ENCODE peak calls at places on chromosomes 5 and 9, in six cellular contexts. J, L, B, O, M and X are unnamed samples.

GRCh38 chr9:15400281-15400941 is 22.3 kb upstream of the SNAPC3 start:
- DNase-seq in J (no peak), L (no peak), B (peak; percentile 18), O (no peak), M (no peak), X (no peak)

GRCh38 chr5:25362799-25363198 is 718.0 kb upstream of the CDH10 start:
- DNase-seq in J (no peak), L (no peak), B (no peak), O (no peak), M (no peak), X (no peak)

GRCh38 chr5:141475625-141476131 is at the start of gene PCDHGC3:
- DNase-seq in J (peak; percentile 92), L (peak; percentile 94), B (peak; percentile 87), O (peak; percentile 92), M (peak; percentile 70), X (peak; percentile 95)

GRCh38 chr5:52786937-52787599 is 648 bp upstream of the ITGA1 start:
- DNase-seq in J (peak; percentile 56), L (no peak), B (peak; percentile 84), O (no peak), M (no peak), X (peak; percentile 56)

GRCh38 chr5:110053205-110053604 is 363.5 kb downstream of the MAN2A1 start:
- DNase-seq in J (no peak), L (no peak), B (no peak), O (no peak), M (no peak), X (no peak)

GRCh38 chr5:175658299-175659145 is 651 bp downstream of the HRH2 start:
- DNase-seq in J (no peak), L (no peak), B (no peak), O (no peak), M (no peak), X (peak; percentile 63)

GRCh38 chr5:138978085-138978484 is 103.0 kb upstream of the LRRTM2 start:
- DNase-seq in J (no peak), L (no peak), B (no peak), O (no peak), M (no peak), X (no peak)

GRCh38 chr5:72234265-72234700 is 85.8 kb downstream of the MRPS27 start:
- DNase-seq in J (no peak), L (no peak), B (peak; percentile 44), O (no peak), M (no peak), X (peak; percentile 43)

GRCh38 chr9:5449521-5450359 is 602 bp upstream of the CD274 start:
- DNase-seq in J (no peak), L (no peak), B (no peak), O (no peak), M (no peak), X (no peak)

GRCh38 chr5:140563554-140563953 is 844 bp downstream of the APBB3 start:
- DNase-seq in J (peak; percentile 43), L (no peak), B (no peak), O (no peak), M (no peak), X (no peak)

GRCh38 chr9:125593581-125593980 is 113.4 kb downstream of the MAPKAP1 start:
- DNase-seq in J (no peak), L (no peak), B (no peak), O (no peak), M (no peak), X (no peak)

GRCh38 chr9:96858670-96859069 is 4.4 kb upstream of the ZNF782 start:
- DNase-seq in J (no peak), L (no peak), B (peak; percentile 67), O (no peak), M (no peak), X (no peak)

GRCh38 chr5:61313960-61314681 is 17.9 kb upstream of the ZSWIM6 start:
- DNase-seq in J (no peak), L (no peak), B (no peak), O (no peak), M (no peak), X (no peak)

GRCh38 chr5:83029912-83030311 is 47.3 kb downstream of the TMEM167A start:
- DNase-seq in J (no peak), L (no peak), B (peak; percentile 71), O (no peak), M (no peak), X (no peak)

GRCh38 chr9:34546834-34547827 is 24.3 kb upstream of the ENHO start:
- DNase-seq in J (peak; percentile 32), L (peak; percentile 56), B (peak; percentile 47), O (no peak), M (peak; percentile 84), X (peak; percentile 91)

DNA sequence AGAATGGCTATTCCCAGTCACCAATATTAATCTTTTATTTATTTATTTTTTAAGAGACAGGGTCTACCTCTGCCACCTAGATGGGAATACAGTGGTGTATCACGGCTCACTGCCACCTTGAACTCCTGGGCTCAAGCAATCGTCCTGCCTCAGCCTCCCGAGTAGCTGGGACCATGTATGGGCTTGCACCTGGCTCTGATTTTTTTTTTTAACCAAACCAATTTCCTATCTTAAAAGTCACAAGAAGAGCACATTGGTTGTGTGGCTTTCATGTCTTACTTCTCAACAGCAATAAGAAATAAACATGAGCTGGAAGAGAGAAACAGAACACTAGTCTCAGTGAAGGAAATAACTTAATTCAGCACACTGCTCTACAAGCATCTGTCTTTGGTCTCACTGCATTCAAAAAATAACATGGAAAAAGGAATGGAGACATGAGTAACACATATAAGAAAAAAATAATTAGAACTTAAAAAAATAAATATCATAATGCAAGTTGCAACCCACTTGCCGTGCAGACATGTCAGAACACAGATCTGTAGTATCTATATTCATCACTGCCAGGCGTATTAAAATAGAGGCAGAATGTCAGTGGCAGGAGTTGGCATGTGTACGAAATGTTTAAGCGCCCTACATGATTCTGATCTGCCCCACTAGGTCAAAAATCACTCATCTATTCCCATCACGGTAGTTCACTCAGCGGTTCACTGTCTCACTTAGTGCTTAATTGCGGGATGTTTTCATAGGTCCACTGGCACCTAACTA is 66.4 kb downstream of the EFNA5 start:
- DNase-seq in J (no peak), L (no peak), B (no peak), O (no peak), M (no peak), X (no peak)
- H3K4me3 ChIP-seq in J (no peak overlapping the region), L (no peak overlapping the region), B (no peak overlapping the region), O (no peak overlapping the region), M (no peak overlapping the region), X (no peak overlapping the region)

GRCh38 chr9:130171226-130172148 is 717 bp upstream of the NCS1 start:
- DNase-seq in J (no peak), L (no peak), B (no peak), O (no peak), M (no peak), X (peak; percentile 52)
- H3K4me3 ChIP-seq in J (peak overlapping the region; percentile 57), L (peak overlapping the region; percentile 55), B (peak overlapping the region; percentile 53), O (peak overlapping the region; percentile 24), M (peak overlapping the region; percentile 68), X (peak overlapping the region; percentile 83)

DNA sequence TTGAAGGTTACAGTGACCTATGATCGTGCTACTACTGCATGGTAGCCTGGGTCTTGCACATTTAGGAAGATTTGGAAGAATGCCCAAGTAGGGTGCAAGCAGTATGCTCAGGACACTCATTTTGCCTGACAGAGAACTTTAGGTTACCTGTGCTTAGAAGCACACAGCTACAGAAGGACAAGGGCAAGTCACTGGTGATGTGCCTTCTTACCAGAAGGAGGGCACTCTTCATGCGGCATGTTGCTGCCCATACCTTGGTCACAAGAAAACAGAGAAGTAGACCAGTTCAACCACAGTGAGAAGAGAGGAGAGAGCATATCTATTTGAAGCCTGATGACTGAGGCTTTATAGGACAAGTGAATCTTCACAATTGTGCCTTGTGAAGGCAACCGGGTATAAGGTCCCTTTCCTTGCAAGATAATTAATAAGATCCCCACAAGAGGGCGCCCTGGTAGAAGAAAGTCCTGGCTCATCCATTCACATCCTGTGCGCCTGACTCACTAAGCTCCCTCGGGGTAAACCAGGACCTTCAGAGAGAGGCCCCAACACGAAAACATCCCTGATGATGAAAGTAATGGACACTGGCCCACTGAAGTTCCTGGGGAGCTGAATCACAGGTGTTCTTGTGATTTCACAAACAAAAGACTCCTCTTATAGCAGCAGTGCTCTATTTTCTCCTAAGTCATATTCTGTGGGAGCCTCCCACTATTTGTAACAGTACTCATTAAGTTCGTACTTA is 38.1 kb upstream of the STARD4 start:
- DNase-seq in J (peak; percentile 70), L (peak; percentile 95), B (peak; percentile 75), O (peak; percentile 77), M (peak; percentile 74), X (peak; percentile 96)
- H3K4me3 ChIP-seq in J (no peak overlapping the region), L (peak overlapping the region; percentile 21), B (no peak overlapping the region), O (no peak overlapping the region), M (no peak overlapping the region), X (no peak overlapping the region)

GRCh38 chr9:16728128-16728505 is 142.4 kb downstream of the BNC2 start:
- DNase-seq in J (no peak), L (no peak), B (no peak), O (no peak), M (no peak), X (no peak)
- H3K4me3 ChIP-seq in J (no peak overlapping the region), L (peak overlapping the region; percentile 56), B (no peak overlapping the region), O (peak overlapping the region; percentile 69), M (no peak overlapping the region), X (peak overlapping the region; percentile 67)

GRCh38 chr9:131398204-131398603 is 4.3 kb downstream of the PRRC2B start:
- DNase-seq in J (no peak), L (no peak), B (peak; percentile 65), O (peak; percentile 60), M (no peak), X (no peak)
- H3K4me3 ChIP-seq in J (no peak overlapping the region), L (no peak overlapping the region), B (no peak overlapping the region), O (no peak overlapping the region), M (no peak overlapping the region), X (peak overlapping the region; percentile 89)